ENCODE peak calls at places on chromosomes 13 and 19, in nine cellular contexts. U is lung; K is ovary; W is CD4-positive, alpha-beta memory T cell; P is left ventricle myocardium inferior; S is endodermal cell; X is right lobe of liver; Y is ascending aorta; F is CD8-positive, alpha-beta T cell. L is an unnamed sample. For H3K4me1, the result is how much of the 10 kb centered on the place peaks cover.

GRCh38 chr13:51453959-51454703 is 1.3 kb upstream of the INTS6 start:
- DNase-seq in X (no peak), K (peak), U (no peak), P (peak), F (no peak), Y (peak), S (peak), W (no peak), L (peak)

GRCh38 chr13:68609671-68610070 is 1379.5 kb upstream of the PCDH9 start:
- DNase-seq in X (no peak), U (no peak), Y (no peak), F (no peak), P (no peak), W (no peak), S (no peak), K (no peak), L (no peak)

GRCh38 chr13:25933520-25933919 is 118.3 kb downstream of the SHISA2 start:
- DNase-seq in U (no peak), Y (no peak), S (no peak), P (no peak), W (no peak), F (no peak), X (no peak), K (no peak), L (no peak)

GRCh38 chr19:23460656-23461055 is 65.4 kb upstream of the ZNF91 start:
- DNase-seq in K (no peak), U (no peak), F (no peak), P (no peak), W (no peak), Y (no peak), X (no peak), S (no peak), L (no peak)

GRCh38 chr13:51208707-51209106 is 13.5 kb upstream of the FAM124A start:
- DNase-seq in Y (no peak), X (no peak), F (no peak), S (no peak), U (no peak), K (no peak), P (no peak), W (no peak), L (no peak)

GRCh38 chr19:50925734-50926133 is 14.5 kb upstream of the KLK4 start:
- DNase-seq in U (no peak), P (no peak), S (no peak), F (no peak), X (no peak), K (no peak), Y (no peak), W (no peak), L (no peak)

GRCh38 chr13:44758595-44759221 is 182.6 kb upstream of the TSC22D1 start:
- DNase-seq in U (no peak), F (no peak), W (no peak), K (no peak), S (no peak), X (no peak), Y (no peak), P (no peak), L (no peak)

GRCh38 chr13:44147648-44148047 is 226.0 kb upstream of the SERP2 start:
- DNase-seq in W (no peak), U (no peak), P (no peak), K (no peak), S (no peak), F (no peak), Y (no peak), X (no peak), L (no peak)

GRCh38 chr13:42001580-42001979 is 40.7 kb upstream of the VWA8 start:
- DNase-seq in S (peak), X (no peak), K (peak), U (peak), W (no peak), F (no peak), Y (no peak), P (no peak), L (no peak)

DNA sequence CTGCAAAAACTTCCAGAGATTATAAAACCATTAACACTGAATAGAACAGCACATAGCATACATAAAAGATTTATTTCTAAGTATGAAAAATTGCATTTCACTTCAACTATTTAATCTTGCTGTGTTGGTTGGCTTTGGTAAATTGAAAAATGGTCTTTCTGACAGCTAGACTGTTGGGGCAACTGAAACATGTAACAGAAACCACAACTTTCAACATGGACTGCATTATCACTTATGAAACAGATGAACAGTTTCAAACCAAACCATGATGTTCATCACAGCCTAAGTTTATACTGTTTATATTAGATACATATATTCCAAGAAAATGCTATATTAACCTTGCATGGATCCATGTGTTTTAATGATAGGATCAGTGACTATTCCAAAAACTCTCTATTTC is 324.2 kb upstream of the PCDH9 start:
- DNase-seq in Y (no peak), W (no peak), P (no peak), X (no peak), U (no peak), F (no peak), K (no peak), S (no peak), L (no peak)
- H3K4me1 ChIP-seq in Y (under half), W (under half), P (under half), X (under half), U (under half), F (under half), K (under half), S (under half), L (under half)

GRCh38 chr19:54380897-54381296 is 16.2 kb upstream of the LAIR1 start:
- DNase-seq in X (no peak), U (no peak), W (no peak), Y (no peak), K (no peak), S (no peak), F (no peak), P (no peak), L (no peak)

GRCh38 chr19:54373781-54374266 is 9.1 kb upstream of the LAIR1 start:
- DNase-seq in P (no peak), Y (no peak), S (no peak), X (no peak), U (no peak), W (no peak), K (no peak), F (no peak), L (no peak)

GRCh38 chr19:54379187-54379678 is 14.5 kb upstream of the LAIR1 start:
- DNase-seq in K (no peak), Y (no peak), S (no peak), W (no peak), X (no peak), F (no peak), U (no peak), P (no peak), L (no peak)

GRCh38 chr19:54376610-54377009 is 11.9 kb upstream of the LAIR1 start:
- DNase-seq in U (no peak), K (no peak), W (no peak), S (no peak), F (no peak), X (no peak), P (no peak), Y (no peak), L (no peak)
- H3K4me1 ChIP-seq in U (under half), K (under half), W (half or more), S (under half), F (half or more), X (under half), P (under half), Y (under half), L (under half)

GRCh38 chr19:44756089-44756562 is 7.6 kb downstream of the BCL3 start:
- DNase-seq in F (no peak), U (no peak), W (no peak), K (no peak), P (no peak), Y (no peak), X (peak), S (no peak), L (no peak)
- H3K4me1 ChIP-seq in F (half or more), U (under half), W (half or more), K (under half), P (half or more), Y (under half), X (under half), S (under half), L (under half)

DNA sequence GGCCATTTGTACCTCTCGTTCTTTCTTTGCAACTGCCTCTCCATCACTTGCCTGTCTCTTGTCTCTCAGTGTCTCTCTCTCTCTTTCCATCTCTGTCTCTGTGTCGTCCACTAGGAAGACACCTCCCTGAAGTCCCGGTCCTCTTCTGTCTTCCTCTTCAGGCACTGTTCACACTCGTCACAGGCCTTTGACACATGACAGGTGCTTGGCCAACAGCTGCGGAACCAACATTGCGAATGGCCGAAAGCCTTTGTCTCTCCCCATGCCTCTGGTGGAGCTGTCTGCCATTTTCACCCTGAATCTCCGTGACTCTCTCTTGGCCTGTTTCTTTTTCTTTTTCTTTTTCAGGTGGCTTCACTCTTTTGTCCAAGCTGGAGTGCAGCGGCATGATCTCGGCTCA is 2.8 kb downstream of the HIPK4 start:
- DNase-seq in U (no peak), W (no peak), Y (no peak), X (no peak), K (no peak), F (no peak), S (no peak), P (no peak), L (no peak)
- H3K4me1 ChIP-seq in U (under half), W (under half), Y (under half), X (under half), K (under half), F (under half), S (under half), P (under half), L (under half)

GRCh38 chr13:40057228-40057627 is 401.8 kb downstream of the COG6 start:
- DNase-seq in F (no peak), U (no peak), K (no peak), P (no peak), Y (no peak), X (no peak), S (no peak), W (no peak), L (no peak)

GRCh38 chr13:40059540-40060232 is 404.2 kb downstream of the COG6 start:
- DNase-seq in F (no peak), Y (no peak), P (no peak), S (no peak), W (no peak), K (no peak), U (no peak), X (no peak), L (no peak)

GRCh38 chr13:40061466-40062450 is 406.3 kb downstream of the COG6 start:
- DNase-seq in F (no peak), Y (no peak), X (no peak), W (no peak), U (no peak), P (no peak), S (no peak), K (no peak), L (no peak)

GRCh38 chr13:40060318-40061007 is 405.0 kb downstream of the COG6 start:
- DNase-seq in P (peak), U (no peak), W (no peak), F (no peak), Y (peak), K (peak), S (no peak), X (no peak), L (peak)

GRCh38 chr13:40058757-40059236 is 403.3 kb downstream of the COG6 start:
- DNase-seq in X (no peak), U (no peak), K (no peak), Y (no peak), S (no peak), P (no peak), F (no peak), W (no peak), L (no peak)
- H3K4me1 ChIP-seq in X (under half), U (under half), K (under half), Y (under half), S (under half), P (under half), F (under half), W (under half), L (under half)

GRCh38 chr13:33277946-33278345 is 7.6 kb downstream of the STARD13 start:
- DNase-seq in Y (no peak), K (no peak), X (no peak), U (no peak), P (no peak), F (no peak), S (no peak), W (no peak), L (no peak)

GRCh38 chr13:33279898-33280549 is 5.5 kb downstream of the STARD13 start:
- DNase-seq in F (no peak), K (no peak), P (no peak), X (no peak), W (no peak), Y (peak), S (no peak), U (no peak), L (no peak)

GRCh38 chr13:33277351-33277750 is 8.2 kb downstream of the STARD13 start:
- DNase-seq in Y (no peak), W (no peak), S (no peak), F (no peak), P (no peak), K (no peak), X (no peak), U (no peak), L (no peak)

GRCh38 chr13:33279414-33279813 is 6.1 kb downstream of the STARD13 start:
- DNase-seq in S (no peak), K (no peak), P (no peak), W (no peak), F (no peak), U (no peak), X (peak), Y (no peak), L (no peak)

DNA sequence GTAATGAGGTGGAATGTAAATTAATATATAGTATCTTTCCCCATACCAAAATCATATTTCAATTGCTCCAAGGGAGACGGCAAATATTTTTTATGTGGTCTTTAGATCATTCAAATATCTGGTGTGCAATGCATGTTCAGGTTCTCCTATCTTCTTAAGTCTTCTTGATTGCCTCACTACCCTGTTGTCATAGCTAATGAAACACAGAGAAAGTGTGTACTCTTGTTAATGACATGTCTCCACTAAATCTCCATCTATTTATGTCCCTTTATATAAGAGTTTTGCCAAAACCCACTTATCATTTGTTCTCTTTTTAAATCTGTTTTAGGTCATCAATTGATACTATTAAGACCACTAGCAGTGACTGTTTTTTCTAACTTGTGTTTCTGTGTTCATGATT is 6.6 kb downstream of the STARD13 start:
- DNase-seq in F (no peak), U (no peak), K (no peak), W (no peak), P (no peak), S (no peak), X (no peak), Y (no peak), L (no peak)
- H3K4me1 ChIP-seq in F (under half), U (under half), K (under half), W (under half), P (half or more), S (under half), X (under half), Y (under half), L (under half)

GRCh38 chr13:101450749-101451130 is 1.7 kb upstream of the ITGBL1 start:
- DNase-seq in W (no peak), X (no peak), K (no peak), U (no peak), P (no peak), F (no peak), S (no peak), Y (no peak), L (no peak)
- H3K4me1 ChIP-seq in W (under half), X (under half), K (under half), U (under half), P (under half), F (under half), S (under half), Y (under half), L (under half)

L was measured in BE2C.